ENCODE peak calls at places on chromosomes 1 and 21, in eight cellular contexts. One of them, this sample, is unnamed.

GRCh38 chr1:239125027-239125426 is 261.3 kb upstream of the CHRM3 start:
- DNase-seq in brain microvascular endothelial cell: no peak
- DNase-seq in ovary: no peak
- DNase-seq in CD4-positive, alpha-beta memory T cell: no peak
- DNase-seq in adrenal gland: no peak
- DNase-seq in cardiac fibroblast: no peak
- DNase-seq in body of pancreas: no peak
- DNase-seq in adipocyte: no peak
- DNase-seq in this sample: no peak

GRCh38 chr1:95282496-95282850 is 48.5 kb downstream of the RWDD3 start:
- DNase-seq in brain microvascular endothelial cell: no peak
- DNase-seq in ovary: no peak
- DNase-seq in body of pancreas: no peak
- DNase-seq in adipocyte: peak
- DNase-seq in adrenal gland: no peak
- DNase-seq in CD4-positive, alpha-beta memory T cell: no peak
- DNase-seq in cardiac fibroblast: no peak
- DNase-seq in this sample: no peak

GRCh38 chr1:209927466-209927865 is 10.6 kb upstream of the SYT14 start:
- DNase-seq in cardiac fibroblast: no peak
- DNase-seq in adrenal gland: no peak
- DNase-seq in brain microvascular endothelial cell: no peak
- DNase-seq in body of pancreas: no peak
- DNase-seq in CD4-positive, alpha-beta memory T cell: no peak
- DNase-seq in ovary: no peak
- DNase-seq in adipocyte: no peak
- DNase-seq in this sample: no peak

GRCh38 chr1:36381405-36381804 is 4.3 kb downstream of the STK40 start:
- DNase-seq in adipocyte: no peak
- DNase-seq in CD4-positive, alpha-beta memory T cell: no peak
- DNase-seq in brain microvascular endothelial cell: no peak
- DNase-seq in cardiac fibroblast: no peak
- DNase-seq in adrenal gland: no peak
- DNase-seq in body of pancreas: no peak
- DNase-seq in ovary: peak
- DNase-seq in this sample: no peak

GRCh38 chr1:201582977-201583376 is 44.0 kb downstream of the NAV1 start:
- DNase-seq in adrenal gland: no peak
- DNase-seq in cardiac fibroblast: no peak
- DNase-seq in brain microvascular endothelial cell: no peak
- DNase-seq in ovary: no peak
- DNase-seq in body of pancreas: no peak
- DNase-seq in adipocyte: no peak
- DNase-seq in CD4-positive, alpha-beta memory T cell: no peak
- DNase-seq in this sample: no peak

GRCh38 chr1:154420172-154420571 is 15.0 kb downstream of the IL6R start:
- DNase-seq in adrenal gland: peak
- DNase-seq in CD4-positive, alpha-beta memory T cell: peak
- DNase-seq in body of pancreas: peak
- DNase-seq in cardiac fibroblast: peak
- DNase-seq in adipocyte: peak
- DNase-seq in brain microvascular endothelial cell: peak
- DNase-seq in ovary: peak
- DNase-seq in this sample: peak

GRCh38 chr1:185934476-185935189 is 200.4 kb downstream of the HMCN1 start:
- DNase-seq in adrenal gland: no peak
- DNase-seq in adipocyte: peak
- DNase-seq in body of pancreas: no peak
- DNase-seq in cardiac fibroblast: peak
- DNase-seq in CD4-positive, alpha-beta memory T cell: no peak
- DNase-seq in brain microvascular endothelial cell: peak
- DNase-seq in ovary: no peak
- DNase-seq in this sample: no peak

GRCh38 chr1:170707959-170708666 is 44.2 kb downstream of the PRRX1 start:
- DNase-seq in adipocyte: peak
- DNase-seq in ovary: no peak
- DNase-seq in cardiac fibroblast: peak
- DNase-seq in brain microvascular endothelial cell: peak
- DNase-seq in body of pancreas: no peak
- DNase-seq in adrenal gland: peak
- DNase-seq in CD4-positive, alpha-beta memory T cell: no peak
- DNase-seq in this sample: no peak

GRCh38 chr1:212606734-212607205 is 1.8 kb upstream of the ATF3 start:
- DNase-seq in ovary: peak
- DNase-seq in CD4-positive, alpha-beta memory T cell: peak
- DNase-seq in body of pancreas: peak
- DNase-seq in adrenal gland: no peak
- DNase-seq in brain microvascular endothelial cell: no peak
- DNase-seq in adipocyte: peak
- DNase-seq in cardiac fibroblast: no peak
- DNase-seq in this sample: no peak

GRCh38 chr1:43395523-43395922 is 5.8 kb downstream of the SZT2 start:
- DNase-seq in adipocyte: no peak
- DNase-seq in ovary: no peak
- DNase-seq in cardiac fibroblast: no peak
- DNase-seq in CD4-positive, alpha-beta memory T cell: no peak
- DNase-seq in body of pancreas: no peak
- DNase-seq in brain microvascular endothelial cell: no peak
- DNase-seq in adrenal gland: no peak
- DNase-seq in this sample: no peak

GRCh38 chr1:83909687-83910086 is 89.2 kb downstream of the TTLL7 start:
- DNase-seq in CD4-positive, alpha-beta memory T cell: no peak
- DNase-seq in adrenal gland: no peak
- DNase-seq in cardiac fibroblast: no peak
- DNase-seq in brain microvascular endothelial cell: no peak
- DNase-seq in adipocyte: no peak
- DNase-seq in ovary: no peak
- DNase-seq in body of pancreas: no peak
- DNase-seq in this sample: no peak

GRCh38 chr1:221891708-221892107 is 149.8 kb upstream of the DUSP10 start:
- DNase-seq in adrenal gland: peak
- DNase-seq in cardiac fibroblast: peak
- DNase-seq in ovary: no peak
- DNase-seq in body of pancreas: no peak
- DNase-seq in brain microvascular endothelial cell: no peak
- DNase-seq in CD4-positive, alpha-beta memory T cell: no peak
- DNase-seq in adipocyte: peak
- DNase-seq in this sample: no peak

GRCh38 chr1:64923294-64923718 is 43.0 kb downstream of the JAK1 start:
- DNase-seq in adipocyte: no peak
- DNase-seq in CD4-positive, alpha-beta memory T cell: peak
- DNase-seq in body of pancreas: no peak
- DNase-seq in ovary: no peak
- DNase-seq in adrenal gland: no peak
- DNase-seq in brain microvascular endothelial cell: no peak
- DNase-seq in cardiac fibroblast: no peak
- DNase-seq in this sample: no peak

GRCh38 chr1:52662645-52663313 is 29.8 kb downstream of the SHISAL2A start:
- DNase-seq in ovary: no peak
- DNase-seq in body of pancreas: no peak
- DNase-seq in brain microvascular endothelial cell: no peak
- DNase-seq in cardiac fibroblast: peak
- DNase-seq in CD4-positive, alpha-beta memory T cell: no peak
- DNase-seq in adrenal gland: no peak
- DNase-seq in adipocyte: peak
- DNase-seq in this sample: no peak

GRCh38 chr21:41620982-41621381 is 113.0 kb upstream of the TMPRSS2 start:
- DNase-seq in adipocyte: peak
- DNase-seq in ovary: no peak
- DNase-seq in adrenal gland: no peak
- DNase-seq in body of pancreas: no peak
- DNase-seq in CD4-positive, alpha-beta memory T cell: no peak
- DNase-seq in cardiac fibroblast: peak
- DNase-seq in brain microvascular endothelial cell: no peak
- DNase-seq in this sample: no peak

GRCh38 chr1:32150847-32151246 is 28.6 kb upstream of the TXLNA start:
- DNase-seq in body of pancreas: no peak
- DNase-seq in CD4-positive, alpha-beta memory T cell: no peak
- DNase-seq in ovary: no peak
- DNase-seq in adipocyte: no peak
- DNase-seq in adrenal gland: no peak
- DNase-seq in brain microvascular endothelial cell: no peak
- DNase-seq in cardiac fibroblast: no peak
- DNase-seq in this sample: no peak

GRCh38 chr21:44992608-44993031 is 52.8 kb downstream of the SLX9 start:
- DNase-seq in brain microvascular endothelial cell: no peak
- DNase-seq in cardiac fibroblast: no peak
- DNase-seq in adrenal gland: no peak
- DNase-seq in ovary: no peak
- DNase-seq in CD4-positive, alpha-beta memory T cell: no peak
- DNase-seq in adipocyte: no peak
- DNase-seq in body of pancreas: no peak
- DNase-seq in this sample: no peak

GRCh38 chr1:29238601-29238964 is 2.3 kb downstream of the PTPRU start:
- DNase-seq in adrenal gland: no peak
- DNase-seq in CD4-positive, alpha-beta memory T cell: no peak
- DNase-seq in cardiac fibroblast: no peak
- DNase-seq in adipocyte: peak
- DNase-seq in body of pancreas: no peak
- DNase-seq in ovary: no peak
- DNase-seq in brain microvascular endothelial cell: no peak
- DNase-seq in this sample: no peak
- H3K4me3 ChIP-seq in adrenal gland: peak
- H3K4me3 ChIP-seq in CD4-positive, alpha-beta memory T cell: no peak
- H3K4me3 ChIP-seq in cardiac fibroblast: peak
- H3K4me3 ChIP-seq in adipocyte: peak
- H3K4me3 ChIP-seq in body of pancreas: no peak
- H3K4me3 ChIP-seq in ovary: peak
- H3K4me3 ChIP-seq in brain microvascular endothelial cell: peak
- H3K4me3 ChIP-seq in this sample: no peak

GRCh38 chr21:43859747-43860214 is 5.2 kb upstream of the AGPAT3 start:
- DNase-seq in ovary: peak
- DNase-seq in body of pancreas: peak
- DNase-seq in adipocyte: no peak
- DNase-seq in CD4-positive, alpha-beta memory T cell: no peak
- DNase-seq in brain microvascular endothelial cell: no peak
- DNase-seq in adrenal gland: no peak
- DNase-seq in cardiac fibroblast: no peak
- DNase-seq in this sample: no peak

GRCh38 chr21:43854773-43855633 is 10.0 kb upstream of the AGPAT3 start:
- DNase-seq in body of pancreas: no peak
- DNase-seq in adrenal gland: no peak
- DNase-seq in CD4-positive, alpha-beta memory T cell: no peak
- DNase-seq in cardiac fibroblast: peak
- DNase-seq in ovary: no peak
- DNase-seq in adipocyte: no peak
- DNase-seq in brain microvascular endothelial cell: no peak
- DNase-seq in this sample: peak

GRCh38 chr21:43855955-43856354 is 9.1 kb upstream of the AGPAT3 start:
- DNase-seq in ovary: no peak
- DNase-seq in adrenal gland: no peak
- DNase-seq in cardiac fibroblast: no peak
- DNase-seq in adipocyte: no peak
- DNase-seq in brain microvascular endothelial cell: no peak
- DNase-seq in CD4-positive, alpha-beta memory T cell: no peak
- DNase-seq in body of pancreas: no peak
- DNase-seq in this sample: no peak

GRCh38 chr21:43861716-43862115 is 3.3 kb upstream of the AGPAT3 start:
- DNase-seq in brain microvascular endothelial cell: no peak
- DNase-seq in adipocyte: no peak
- DNase-seq in cardiac fibroblast: no peak
- DNase-seq in ovary: peak
- DNase-seq in CD4-positive, alpha-beta memory T cell: no peak
- DNase-seq in body of pancreas: peak
- DNase-seq in adrenal gland: no peak
- DNase-seq in this sample: no peak

GRCh38 chr21:43858806-43859648 is 6.0 kb upstream of the AGPAT3 start:
- DNase-seq in CD4-positive, alpha-beta memory T cell: no peak
- DNase-seq in ovary: peak
- DNase-seq in body of pancreas: no peak
- DNase-seq in cardiac fibroblast: no peak
- DNase-seq in adipocyte: no peak
- DNase-seq in adrenal gland: no peak
- DNase-seq in brain microvascular endothelial cell: no peak
- DNase-seq in this sample: no peak
- H3K4me3 ChIP-seq in CD4-positive, alpha-beta memory T cell: no peak
- H3K4me3 ChIP-seq in ovary: no peak
- H3K4me3 ChIP-seq in body of pancreas: no peak
- H3K4me3 ChIP-seq in cardiac fibroblast: no peak
- H3K4me3 ChIP-seq in adipocyte: no peak
- H3K4me3 ChIP-seq in adrenal gland: no peak
- H3K4me3 ChIP-seq in brain microvascular endothelial cell: no peak
- H3K4me3 ChIP-seq in this sample: no peak

DNA sequence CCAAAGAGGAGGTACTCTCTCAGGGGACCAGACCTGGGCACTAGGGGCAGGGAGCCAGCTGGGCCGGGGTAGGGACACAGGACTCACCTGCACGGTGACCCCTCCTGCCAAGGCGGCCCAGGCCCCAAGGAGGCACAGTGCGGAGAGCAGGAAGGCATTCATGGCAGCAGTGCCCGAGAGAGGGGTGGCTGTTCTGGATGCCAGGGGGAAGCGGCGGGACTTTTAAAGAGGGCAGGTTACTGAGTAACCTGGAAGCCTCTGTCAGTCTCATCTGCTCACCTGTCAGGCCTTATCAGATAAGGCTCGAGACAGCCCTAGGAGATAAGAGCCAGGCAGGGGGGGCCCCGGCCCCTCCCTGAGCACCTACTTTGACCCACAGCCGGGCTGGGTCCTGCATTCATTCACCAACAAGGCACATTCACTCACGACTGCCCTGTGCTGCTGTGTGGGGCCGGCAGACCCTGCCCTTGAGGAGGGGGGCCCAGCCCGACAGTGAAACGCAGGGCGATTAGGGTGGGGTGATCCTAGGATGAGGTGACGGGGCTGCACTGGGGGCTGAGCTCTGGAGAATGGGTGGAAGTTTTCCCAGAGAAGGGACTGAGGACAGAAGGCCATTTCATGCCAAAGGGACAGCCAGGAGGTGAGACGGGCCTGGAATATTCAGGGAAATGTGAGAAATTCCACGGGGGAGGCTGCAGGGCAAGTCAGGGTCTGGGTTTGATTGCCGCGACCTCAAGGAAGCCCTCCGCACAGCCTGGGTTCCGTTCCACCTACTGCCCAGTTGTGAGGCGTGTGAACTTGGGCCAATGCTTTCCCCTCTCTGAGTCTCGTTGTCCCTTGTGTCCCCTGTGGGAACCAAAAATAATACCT is at the start of gene GUCA2A:
- DNase-seq in cardiac fibroblast: no peak
- DNase-seq in adrenal gland: no peak
- DNase-seq in adipocyte: no peak
- DNase-seq in ovary: no peak
- DNase-seq in body of pancreas: no peak
- DNase-seq in CD4-positive, alpha-beta memory T cell: no peak
- DNase-seq in brain microvascular endothelial cell: no peak
- DNase-seq in this sample: no peak
- H3K4me3 ChIP-seq in cardiac fibroblast: no peak
- H3K4me3 ChIP-seq in adrenal gland: no peak
- H3K4me3 ChIP-seq in adipocyte: no peak
- H3K4me3 ChIP-seq in ovary: no peak
- H3K4me3 ChIP-seq in body of pancreas: no peak
- H3K4me3 ChIP-seq in CD4-positive, alpha-beta memory T cell: no peak
- H3K4me3 ChIP-seq in brain microvascular endothelial cell: no peak
- H3K4me3 ChIP-seq in this sample: no peak

DNA sequence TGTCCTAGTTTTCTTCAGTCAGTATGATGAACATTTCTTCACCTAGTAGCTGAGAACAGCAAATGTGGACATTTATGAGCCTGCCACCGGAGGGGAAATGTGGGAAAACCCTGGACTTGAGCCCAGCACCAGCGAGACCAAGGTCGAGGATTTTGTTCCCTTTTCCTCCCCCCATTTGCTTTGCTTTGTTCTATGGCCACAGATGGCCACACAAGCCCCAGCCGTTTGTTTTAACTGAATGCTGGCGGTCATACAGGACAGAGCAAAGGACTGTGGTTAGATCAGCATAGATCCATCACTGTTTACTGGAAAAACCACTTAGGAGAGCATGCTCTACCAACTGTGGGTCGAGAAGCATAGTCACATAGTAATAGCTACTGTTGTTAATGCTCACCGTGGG is 20.9 kb downstream of the SH2D2A start:
- DNase-seq in body of pancreas: no peak
- DNase-seq in adipocyte: no peak
- DNase-seq in CD4-positive, alpha-beta memory T cell: no peak
- DNase-seq in adrenal gland: peak
- DNase-seq in ovary: no peak
- DNase-seq in brain microvascular endothelial cell: no peak
- DNase-seq in cardiac fibroblast: no peak
- DNase-seq in this sample: no peak
- H3K4me3 ChIP-seq in body of pancreas: no peak
- H3K4me3 ChIP-seq in adipocyte: no peak
- H3K4me3 ChIP-seq in CD4-positive, alpha-beta memory T cell: no peak
- H3K4me3 ChIP-seq in adrenal gland: no peak
- H3K4me3 ChIP-seq in ovary: no peak
- H3K4me3 ChIP-seq in brain microvascular endothelial cell: no peak
- H3K4me3 ChIP-seq in cardiac fibroblast: no peak
- H3K4me3 ChIP-seq in this sample: no peak

This sample was measured in GM06990.